ENCODE peak calls at places on chromosomes 7 and 10, in six cellular contexts. Z is germinal center; T is AG09309; H is NCI-H146; L is activated naive CD8-positive, alpha-beta T cell treated with anti-CD3 and anti-CD28 coated beads for 36 hours; B is NCI-H1092 treated with DMSO at 0.1 percent for 48 hours. R is an unnamed sample.

GRCh38 chr10:63722537-63722936 is 201.3 kb downstream of the REEP3 start:
- DNase-seq in H (no peak), B (no peak), T (no peak), L (no peak), Z (no peak), R (no peak)

GRCh38 chr7:88116395-88116794 is 103.4 kb downstream of the SRI start:
- DNase-seq in T (no peak), B (no peak), H (no peak), Z (no peak), L (no peak), R (no peak)

GRCh38 chr7:32470871-32471270 is 19.3 kb downstream of the LSM5 start:
- DNase-seq in B (no peak), L (no peak), T (no peak), Z (no peak), H (no peak), R (no peak)

GRCh38 chr10:110556993-110557601 is 10.4 kb upstream of the SMC3 start:
- DNase-seq in B (peak), H (no peak), Z (peak), L (peak), T (no peak), R (peak)

GRCh38 chr7:51366930-51367613 is 50.5 kb upstream of the COBL start:
- DNase-seq in L (no peak), H (peak), Z (peak), B (peak), T (peak), R (peak)

GRCh38 chr7:105304040-105304895 is 84.5 kb downstream of the SRPK2 start:
- DNase-seq in T (peak), L (no peak), H (no peak), B (no peak), Z (no peak), R (no peak)

GRCh38 chr7:97835296-97836138 is 36.7 kb downstream of the ASNS start:
- DNase-seq in H (peak), T (peak), B (peak), L (peak), Z (peak), R (peak)

GRCh38 chr7:24874791-24875190 is 105.2 kb downstream of the OSBPL3 start:
- DNase-seq in H (no peak), Z (no peak), T (no peak), B (no peak), L (no peak), R (no peak)

GRCh38 chr10:75294031-75294437 is 58.3 kb upstream of the COMTD1 start:
- DNase-seq in H (no peak), Z (no peak), B (no peak), T (no peak), L (no peak), R (no peak)